ENCODE peak calls at places on chromosomes 11 and 22, in six cellular contexts. Q is amniotic stem cell; F is stimulated activated CD8-positive, alpha-beta memory T cell treated with anti-CD3 and anti-CD28 coated beads, Interleukin-12 subunit alpha, Interleukin-12 subunit beta, amount 100 ng/mL, for 4 hours; H is NCI-H1930; C is fibroblast of villous mesenchyme; K is RPMI7951. R is an unnamed sample.

GRCh38 chr11:1888811-1889526 is 2.7 kb downstream of the PRR33 start:
- DNase-seq in K (peak), F (peak), Q (no peak), H (no peak), C (no peak), R (no peak)

GRCh38 chr22:31481129-31481528 is 8.5 kb downstream of the EIF4ENIF1 start:
- DNase-seq in Q (no peak), F (no peak), H (no peak), K (no peak), C (no peak), R (no peak)

GRCh38 chr22:40420341-40421081 is 50.1 kb downstream of the SGSM3 start:
- DNase-seq in H (no peak), K (no peak), Q (no peak), C (no peak), F (no peak), R (no peak)

GRCh38 chr11:102196816-102197215 is 86.6 kb downstream of the YAP1 start:
- DNase-seq in F (no peak), Q (no peak), C (peak), H (no peak), K (no peak), R (no peak)

GRCh38 chr11:106077609-106078517 is at the start of gene AASDHPPT:
- DNase-seq in K (peak), F (no peak), H (peak), C (peak), Q (no peak), R (no peak)

GRCh38 chr11:128725630-128726461 is 32.0 kb downstream of the FLI1 start:
- DNase-seq in H (no peak), F (no peak), Q (no peak), K (peak), C (peak), R (peak)

GRCh38 chr11:118415739-118416068 is 14.3 kb downstream of the ATP5MG start:
- DNase-seq in C (peak), K (peak), F (no peak), Q (peak), H (no peak), R (no peak)

GRCh38 chr22:29071261-29072045 is 1.4 kb upstream of the KREMEN1 start:
- DNase-seq in C (peak), K (no peak), F (no peak), Q (no peak), H (no peak), R (peak)

GRCh38 chr11:57779275-57779674 is 17.7 kb downstream of the CTNND1 start:
- DNase-seq in H (no peak), C (peak), Q (no peak), F (no peak), K (peak), R (no peak)

GRCh38 chr11:45927332-45927683 is 4.9 kb downstream of the LARGE2 start:
- DNase-seq in F (no peak), C (no peak), Q (no peak), H (no peak), K (no peak), R (peak)

GRCh38 chr11:73965764-73966121 is 14.9 kb downstream of the DNAJB13 start:
- DNase-seq in F (no peak), Q (no peak), H (no peak), C (no peak), K (peak), R (no peak)

GRCh38 chr11:115631609-115632008 is 127.4 kb upstream of the CADM1 start:
- DNase-seq in K (no peak), H (no peak), Q (no peak), C (no peak), F (no peak), R (no peak)

GRCh38 chr11:27619936-27620335 is 80.3 kb downstream of the BDNF start:
- DNase-seq in H (no peak), C (no peak), K (peak), Q (no peak), F (no peak), R (no peak)

GRCh38 chr11:70495351-70496310 is 97.3 kb downstream of the CTTN start:
- DNase-seq in F (no peak), H (no peak), Q (no peak), C (no peak), K (no peak), R (no peak)

GRCh38 chr22:26800858-26801257 is 143.5 kb downstream of the MIAT start:
- DNase-seq in Q (no peak), K (no peak), C (peak), H (no peak), F (no peak), R (no peak)

GRCh38 chr22:30285846-30286200 is 3.5 kb downstream of the CASTOR1 start:
- DNase-seq in K (no peak), H (no peak), Q (no peak), F (no peak), C (no peak), R (no peak)

GRCh38 chr11:130400793-130401483 is 27.5 kb downstream of the ADAMTS8 start:
- DNase-seq in C (peak), H (no peak), Q (peak), F (no peak), K (peak), R (no peak)

GRCh38 chr11:45023065-45023365 is 72.3 kb upstream of the TP53I11 start:
- DNase-seq in F (no peak), K (no peak), Q (no peak), H (no peak), C (no peak), R (no peak)

GRCh38 chr11:32830413-32830738 is 649 bp downstream of the PRRG4 start:
- DNase-seq in F (no peak), K (peak), C (peak), Q (no peak), H (no peak), R (no peak)

GRCh38 chr11:95849087-95849825 is 59.0 kb downstream of the CEP57 start:
- DNase-seq in C (peak), Q (peak), K (peak), F (no peak), H (no peak), R (no peak)

GRCh38 chr11:13923716-13924650 is 38.5 kb upstream of the SPON1 start:
- DNase-seq in C (no peak), F (no peak), H (no peak), K (no peak), Q (no peak), R (no peak)

GRCh38 chr11:65558785-65559509 is 788 bp upstream of the LTBP3 start:
- DNase-seq in F (no peak), K (no peak), H (no peak), C (peak), Q (no peak), R (no peak)

GRCh38 chr22:27667121-27667843 is 134.3 kb downstream of the MN1 start:
- DNase-seq in Q (no peak), K (peak), F (no peak), H (no peak), C (no peak), R (no peak)

GRCh38 chr11:120424185-120424969 is 87.2 kb upstream of the GRIK4 start:
- DNase-seq in K (no peak), Q (no peak), H (no peak), F (no peak), C (no peak), R (no peak)

GRCh38 chr11:95912902-95913560 is 10.9 kb downstream of the MTMR2 start:
- DNase-seq in C (peak), K (peak), Q (no peak), F (no peak), H (no peak), R (no peak)

GRCh38 chr11:563812-564578 is 3.2 kb downstream of the RASSF7 start:
- DNase-seq in H (no peak), F (no peak), K (no peak), C (no peak), Q (no peak), R (no peak)

GRCh38 chr11:15667127-15667725 is 552.5 kb downstream of the INSC start:
- DNase-seq in Q (no peak), K (no peak), C (peak), H (no peak), F (no peak), R (no peak)

GRCh38 chr11:1226226-1226961 is 3.5 kb downstream of the MUC5B start:
- DNase-seq in Q (no peak), C (no peak), H (no peak), F (no peak), K (no peak), R (no peak)

GRCh38 chr22:45587638-45588481 is 83.8 kb upstream of the ATXN10 start:
- DNase-seq in K (peak), F (no peak), C (no peak), H (no peak), Q (no peak), R (no peak)

GRCh38 chr11:1230456-1231395 is 7.9 kb downstream of the MUC5B start:
- DNase-seq in K (no peak), C (no peak), Q (no peak), H (no peak), F (no peak), R (no peak)